ENCODE peak calls at places on chromosomes 2 and 18, in five cellular contexts. One of them, this sample, is unnamed.
A peak's percentile ranks its signal among the peaks of the same experiment; 100 is the strongest.

GRCh38 chr18:9688036-9688741 is 19.9 kb upstream of the RAB31 start:
- DNase-seq in colonic mucosa: no peak
- DNase-seq in HCT116: no peak
- DNase-seq in lower lobe of right lung: no peak
- DNase-seq in SK-N-SH: no peak
- DNase-seq in this sample: no peak

GRCh38 chr2:180907731-180908130 is 72.7 kb upstream of the UBE2E3 start:
- DNase-seq in colonic mucosa: no peak
- DNase-seq in HCT116: no peak
- DNase-seq in lower lobe of right lung: no peak
- DNase-seq in SK-N-SH: no peak
- DNase-seq in this sample: peak; percentile 33

GRCh38 chr18:79588131-79588635 is 91.4 kb upstream of the CTDP1 start:
- DNase-seq in colonic mucosa: no peak
- DNase-seq in HCT116: no peak
- DNase-seq in lower lobe of right lung: peak; percentile 33
- DNase-seq in SK-N-SH: no peak
- DNase-seq in this sample: no peak

GRCh38 chr2:42925742-42926437 is 133.5 kb upstream of the HAAO start:
- DNase-seq in colonic mucosa: peak; percentile 55
- DNase-seq in HCT116: no peak
- DNase-seq in lower lobe of right lung: no peak
- DNase-seq in SK-N-SH: no peak
- DNase-seq in this sample: no peak

GRCh38 chr2:5693288-5694015 is 1.3 kb downstream of the SOX11 start:
- DNase-seq in colonic mucosa: no peak
- DNase-seq in HCT116: no peak
- DNase-seq in lower lobe of right lung: no peak
- DNase-seq in SK-N-SH: peak; percentile 69
- DNase-seq in this sample: no peak

GRCh38 chr2:233476651-233477547 is 89.7 kb downstream of the USP40 start:
- DNase-seq in colonic mucosa: no peak
- DNase-seq in HCT116: no peak
- DNase-seq in lower lobe of right lung: no peak
- DNase-seq in SK-N-SH: no peak
- DNase-seq in this sample: no peak

GRCh38 chr2:147096671-147097070 is 748.2 kb upstream of the ACVR2A start:
- DNase-seq in colonic mucosa: no peak
- DNase-seq in HCT116: no peak
- DNase-seq in lower lobe of right lung: no peak
- DNase-seq in SK-N-SH: no peak
- DNase-seq in this sample: no peak

GRCh38 chr2:160603771-160604510 is 110.3 kb upstream of the RBMS1 start:
- DNase-seq in colonic mucosa: no peak
- DNase-seq in HCT116: no peak
- DNase-seq in lower lobe of right lung: no peak
- DNase-seq in SK-N-SH: no peak
- DNase-seq in this sample: no peak

GRCh38 chr18:12703714-12704113 is 872 bp downstream of the PSMG2 start:
- DNase-seq in colonic mucosa: no peak
- DNase-seq in HCT116: no peak
- DNase-seq in lower lobe of right lung: no peak
- DNase-seq in SK-N-SH: peak; percentile 34
- DNase-seq in this sample: no peak

GRCh38 chr2:210392469-210392881 is 77.5 kb upstream of the MYL1 start:
- DNase-seq in colonic mucosa: no peak
- DNase-seq in HCT116: no peak
- DNase-seq in lower lobe of right lung: no peak
- DNase-seq in SK-N-SH: no peak
- DNase-seq in this sample: no peak

GRCh38 chr2:119721043-119721442 is 38.7 kb upstream of the PTPN4 start:
- DNase-seq in colonic mucosa: no peak
- DNase-seq in HCT116: no peak
- DNase-seq in lower lobe of right lung: no peak
- DNase-seq in SK-N-SH: no peak
- DNase-seq in this sample: no peak

GRCh38 chr2:88542668-88543067 is 84.6 kb downstream of the EIF2AK3 start:
- DNase-seq in colonic mucosa: no peak
- DNase-seq in HCT116: no peak
- DNase-seq in lower lobe of right lung: no peak
- DNase-seq in SK-N-SH: no peak
- DNase-seq in this sample: no peak

GRCh38 chr18:48186861-48187260 is 222.3 kb downstream of the ZBTB7C start:
- DNase-seq in colonic mucosa: peak; percentile 14
- DNase-seq in HCT116: no peak
- DNase-seq in lower lobe of right lung: no peak
- DNase-seq in SK-N-SH: peak; percentile 63
- DNase-seq in this sample: no peak

GRCh38 chr2:205967391-205968075 is 118.4 kb downstream of the INO80D start:
- DNase-seq in colonic mucosa: no peak
- DNase-seq in HCT116: no peak
- DNase-seq in lower lobe of right lung: no peak
- DNase-seq in SK-N-SH: no peak
- DNase-seq in this sample: no peak

GRCh38 chr2:42072349-42073118 is 24.7 kb downstream of the PKDCC start:
- DNase-seq in colonic mucosa: peak; percentile 90
- DNase-seq in HCT116: no peak
- DNase-seq in lower lobe of right lung: no peak
- DNase-seq in SK-N-SH: peak; percentile 80
- DNase-seq in this sample: no peak

GRCh38 chr2:188437537-188437936 is 145.9 kb downstream of the GULP1 start:
- DNase-seq in colonic mucosa: no peak
- DNase-seq in HCT116: no peak
- DNase-seq in lower lobe of right lung: no peak
- DNase-seq in SK-N-SH: no peak
- DNase-seq in this sample: no peak

GRCh38 chr18:32624182-32624723 is 148.6 kb downstream of the KLHL14 start:
- DNase-seq in colonic mucosa: no peak
- DNase-seq in HCT116: no peak
- DNase-seq in lower lobe of right lung: no peak
- DNase-seq in SK-N-SH: no peak
- DNase-seq in this sample: no peak

GRCh38 chr18:48808476-48808875 is 142.3 kb downstream of the SMAD7 start:
- DNase-seq in colonic mucosa: no peak
- DNase-seq in HCT116: no peak
- DNase-seq in lower lobe of right lung: no peak
- DNase-seq in SK-N-SH: no peak
- DNase-seq in this sample: no peak

GRCh38 chr2:27356056-27356381 is 545 bp downstream of the GTF3C2 start:
- DNase-seq in colonic mucosa: no peak
- DNase-seq in HCT116: no peak
- DNase-seq in lower lobe of right lung: peak; percentile 78
- DNase-seq in SK-N-SH: peak; percentile 70
- DNase-seq in this sample: no peak

GRCh38 chr2:142130111-142131015 is 453 bp downstream of the LRP1B start:
- DNase-seq in colonic mucosa: peak; percentile 59
- DNase-seq in HCT116: peak; percentile 8
- DNase-seq in lower lobe of right lung: peak; percentile 75
- DNase-seq in SK-N-SH: peak; percentile 55
- DNase-seq in this sample: no peak

GRCh38 chr2:120167272-120167671 is 55.9 kb downstream of the TMEM185B start:
- DNase-seq in colonic mucosa: no peak
- DNase-seq in HCT116: no peak
- DNase-seq in lower lobe of right lung: no peak
- DNase-seq in SK-N-SH: no peak
- DNase-seq in this sample: no peak

GRCh38 chr2:48469731-48470130 is 60.2 kb upstream of the STON1 start:
- DNase-seq in colonic mucosa: no peak
- DNase-seq in HCT116: no peak
- DNase-seq in lower lobe of right lung: no peak
- DNase-seq in SK-N-SH: no peak
- DNase-seq in this sample: no peak

GRCh38 chr2:42859006-42859552 is 66.7 kb upstream of the HAAO start:
- DNase-seq in colonic mucosa: peak; percentile 92
- DNase-seq in HCT116: peak; percentile 69
- DNase-seq in lower lobe of right lung: no peak
- DNase-seq in SK-N-SH: peak; percentile 86
- DNase-seq in this sample: peak; percentile 24

GRCh38 chr18:79507076-79507545 is 111.4 kb downstream of the NFATC1 start:
- DNase-seq in colonic mucosa: peak; percentile 31
- DNase-seq in HCT116: no peak
- DNase-seq in lower lobe of right lung: peak; percentile 64
- DNase-seq in SK-N-SH: peak; percentile 29
- DNase-seq in this sample: no peak

GRCh38 chr2:98691307-98691706 is 39.6 kb downstream of the MGAT4A start:
- DNase-seq in colonic mucosa: no peak
- DNase-seq in HCT116: no peak
- DNase-seq in lower lobe of right lung: no peak
- DNase-seq in SK-N-SH: no peak
- DNase-seq in this sample: no peak

GRCh38 chr2:189506514-189506976 is 65.3 kb downstream of the WDR75 start:
- DNase-seq in colonic mucosa: no peak
- DNase-seq in HCT116: peak; percentile 50
- DNase-seq in lower lobe of right lung: no peak
- DNase-seq in SK-N-SH: no peak
- DNase-seq in this sample: no peak

GRCh38 chr2:129741165-129741564 is 238.3 kb upstream of the RAB6C start:
- DNase-seq in colonic mucosa: no peak
- DNase-seq in HCT116: no peak
- DNase-seq in lower lobe of right lung: no peak
- DNase-seq in SK-N-SH: no peak
- DNase-seq in this sample: no peak

GRCh38 chr18:55546873-55547704 is 40.9 kb downstream of the TCF4 start:
- DNase-seq in colonic mucosa: peak; percentile 20
- DNase-seq in HCT116: no peak
- DNase-seq in lower lobe of right lung: no peak
- DNase-seq in SK-N-SH: no peak
- DNase-seq in this sample: peak; percentile 38

GRCh38 chr18:10410472-10411300 is 43.7 kb upstream of the APCDD1 start:
- DNase-seq in colonic mucosa: no peak
- DNase-seq in HCT116: no peak
- DNase-seq in lower lobe of right lung: no peak
- DNase-seq in SK-N-SH: no peak
- DNase-seq in this sample: no peak

GRCh38 chr2:84969511-84970265 is 1.3 kb upstream of the KCMF1 start:
- DNase-seq in colonic mucosa: peak; percentile 43
- DNase-seq in HCT116: no peak
- DNase-seq in lower lobe of right lung: no peak
- DNase-seq in SK-N-SH: peak; percentile 33
- DNase-seq in this sample: no peak

GRCh38 chr2:207394812-207395534 is 134.8 kb upstream of the CREB1 start:
- DNase-seq in colonic mucosa: no peak
- DNase-seq in HCT116: peak; percentile 97
- DNase-seq in lower lobe of right lung: no peak
- DNase-seq in SK-N-SH: no peak
- DNase-seq in this sample: peak; percentile 98

GRCh38 chr2:226551522-226552250 is 247.9 kb downstream of the IRS1 start:
- DNase-seq in colonic mucosa: no peak
- DNase-seq in HCT116: no peak
- DNase-seq in lower lobe of right lung: no peak
- DNase-seq in SK-N-SH: no peak
- DNase-seq in this sample: no peak

GRCh38 chr2:12704378-12704777 is 12.4 kb upstream of the TRIB2 start:
- DNase-seq in colonic mucosa: no peak
- DNase-seq in HCT116: no peak
- DNase-seq in lower lobe of right lung: no peak
- DNase-seq in SK-N-SH: no peak
- DNase-seq in this sample: no peak

GRCh38 chr2:11068856-11069526 is 86.3 kb upstream of the SLC66A3 start:
- DNase-seq in colonic mucosa: no peak
- DNase-seq in HCT116: no peak
- DNase-seq in lower lobe of right lung: no peak
- DNase-seq in SK-N-SH: no peak
- DNase-seq in this sample: no peak

GRCh38 chr2:181760521-181760920 is 80.2 kb upstream of the NEUROD1 start:
- DNase-seq in colonic mucosa: no peak
- DNase-seq in HCT116: no peak
- DNase-seq in lower lobe of right lung: no peak
- DNase-seq in SK-N-SH: no peak
- DNase-seq in this sample: no peak

GRCh38 chr2:28565720-28566295 is 69.9 kb downstream of the PLB1 start:
- DNase-seq in colonic mucosa: no peak
- DNase-seq in HCT116: no peak
- DNase-seq in lower lobe of right lung: no peak
- DNase-seq in SK-N-SH: no peak
- DNase-seq in this sample: no peak

GRCh38 chr2:128375454-128375853 is 56.8 kb upstream of the HS6ST1 start:
- DNase-seq in colonic mucosa: no peak
- DNase-seq in HCT116: no peak
- DNase-seq in lower lobe of right lung: peak; percentile 59
- DNase-seq in SK-N-SH: peak; percentile 67
- DNase-seq in this sample: no peak

GRCh38 chr2:1854747-1855146 is 110.4 kb upstream of the PXDN start:
- DNase-seq in colonic mucosa: no peak
- DNase-seq in HCT116: no peak
- DNase-seq in lower lobe of right lung: no peak
- DNase-seq in SK-N-SH: peak; percentile 95
- DNase-seq in this sample: no peak
- TF ChIP-seq CTCF in colonic mucosa: no peak
- TF ChIP-seq CTCF in HCT116: no peak
- TF ChIP-seq CTCF in lower lobe of right lung: peak; percentile 32
- TF ChIP-seq CTCF in SK-N-SH: peak; percentile 67
- TF ChIP-seq CTCF in this sample: peak; percentile 20

DNA sequence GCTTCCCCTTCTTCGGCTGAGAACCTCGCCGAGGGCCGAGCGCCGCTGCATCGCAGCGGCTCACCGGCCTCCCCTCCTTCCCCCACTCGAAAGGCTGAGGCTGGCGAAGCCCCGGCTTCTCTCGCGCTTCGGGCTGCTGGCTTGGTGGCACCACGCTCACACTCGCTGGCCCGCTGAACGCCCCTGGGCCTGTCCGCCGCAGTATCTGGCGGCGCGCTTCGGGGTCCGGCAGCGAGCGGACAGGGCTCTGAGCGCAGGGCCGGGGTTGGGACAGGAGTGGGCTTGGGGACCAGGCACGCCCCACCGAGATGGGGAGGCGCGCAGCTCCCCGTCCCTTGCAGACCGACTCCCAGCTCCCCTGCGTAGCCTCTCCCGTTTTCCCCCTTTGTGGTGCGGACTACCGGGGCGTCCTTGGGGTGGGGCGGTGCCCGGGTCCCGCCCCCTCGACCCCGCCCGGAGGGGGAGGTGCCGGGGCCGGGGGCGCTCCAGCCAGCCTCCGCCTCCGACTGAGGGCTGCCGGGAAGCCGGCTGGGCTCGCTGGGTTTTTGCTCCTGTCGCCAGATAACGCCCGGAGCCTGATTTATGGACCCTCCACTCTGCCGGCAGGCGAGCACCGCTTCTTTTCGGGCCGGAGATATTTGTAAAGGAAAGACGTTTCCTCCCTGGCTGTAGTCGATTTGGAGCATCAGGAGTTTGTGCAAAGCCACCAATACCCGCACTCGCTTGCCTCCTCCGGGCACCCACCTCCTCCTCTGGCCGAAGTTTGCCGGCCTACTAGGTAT is 3.8 kb downstream of the GBX2 start:
- DNase-seq in colonic mucosa: no peak
- DNase-seq in HCT116: no peak
- DNase-seq in lower lobe of right lung: no peak
- DNase-seq in SK-N-SH: peak; percentile 80
- DNase-seq in this sample: no peak
- H3K4me3 ChIP-seq in colonic mucosa: peak overlapping the region; percentile 14
- H3K4me3 ChIP-seq in HCT116: peak overlapping the region; percentile 51
- H3K4me3 ChIP-seq in lower lobe of right lung: peak overlapping the region; percentile 42
- H3K4me3 ChIP-seq in SK-N-SH: peak overlapping the region; percentile 27
- H3K4me3 ChIP-seq in this sample: peak overlapping the region; percentile 46

GRCh38 chr2:236503100-236503499 is 66.5 kb upstream of the ACKR3 start:
- DNase-seq in colonic mucosa: no peak
- DNase-seq in HCT116: no peak
- DNase-seq in lower lobe of right lung: no peak
- DNase-seq in SK-N-SH: peak; percentile 29
- DNase-seq in this sample: no peak
- TF ChIP-seq CTCF in colonic mucosa: no peak
- TF ChIP-seq CTCF in HCT116: peak; percentile 37
- TF ChIP-seq CTCF in lower lobe of right lung: no peak
- TF ChIP-seq CTCF in SK-N-SH: no peak
- TF ChIP-seq CTCF in this sample: no peak

GRCh38 chr2:172705352-172705751 is 30.3 kb upstream of the RAPGEF4 start:
- DNase-seq in colonic mucosa: no peak
- DNase-seq in HCT116: no peak
- DNase-seq in lower lobe of right lung: no peak
- DNase-seq in SK-N-SH: no peak
- DNase-seq in this sample: no peak
- H3K4me3 ChIP-seq in colonic mucosa: no peak overlapping the region
- H3K4me3 ChIP-seq in HCT116: no peak overlapping the region
- H3K4me3 ChIP-seq in lower lobe of right lung: no peak overlapping the region
- H3K4me3 ChIP-seq in SK-N-SH: no peak overlapping the region
- H3K4me3 ChIP-seq in this sample: no peak overlapping the region